ENCODE peak calls at places on chromosomes 13 and 19, in ten cellular contexts. X, I, U, T, C, L, F, A, J and G are unnamed samples.

GRCh38 chr13:20815469-20815868 is 41.7 kb upstream of the EEF1AKMT1 start:
- DNase-seq in X (no peak), I (no peak), U (no peak), T (no peak), C (no peak), L (peak), F (no peak), A (no peak), J (no peak), G (no peak)

GRCh38 chr19:1324792-1325567 is 39.3 kb downstream of the EFNA2 start:
- DNase-seq in X (peak), I (peak), U (no peak), T (no peak), C (peak), L (peak), F (no peak), A (no peak), J (no peak), G (no peak)

GRCh38 chr13:20825476-20825875 is 51.7 kb upstream of the EEF1AKMT1 start:
- DNase-seq in X (no peak), I (peak), U (no peak), T (no peak), C (peak), L (peak), F (peak), A (no peak), J (peak), G (no peak)

GRCh38 chr13:87656311-87656710 is 14.9 kb upstream of the SLITRK5 start:
- DNase-seq in X (no peak), I (no peak), U (no peak), T (no peak), C (no peak), L (no peak), F (no peak), A (no peak), J (no peak), G (no peak)

GRCh38 chr13:44141725-44142539 is 231.7 kb upstream of the SERP2 start:
- DNase-seq in X (peak), I (peak), U (peak), T (peak), C (peak), L (peak), F (peak), A (peak), J (peak), G (peak)

GRCh38 chr13:112727581-112727980 is 37.7 kb downstream of the ATP11A start:
- DNase-seq in X (no peak), I (no peak), U (no peak), T (no peak), C (no peak), L (no peak), F (no peak), A (no peak), J (no peak), G (no peak)

GRCh38 chr19:42074513-42075363 is 1.2 kb upstream of the ZNF574 start:
- DNase-seq in X (no peak), I (no peak), U (no peak), T (peak), C (no peak), L (no peak), F (no peak), A (no peak), J (peak), G (no peak)

GRCh38 chr19:38869836-38870607 is 8.1 kb downstream of the RINL start:
- DNase-seq in X (peak), I (peak), U (peak), T (peak), C (peak), L (peak), F (peak), A (no peak), J (peak), G (no peak)

GRCh38 chr13:47298506-47298905 is 401.7 kb upstream of the HTR2A start:
- DNase-seq in X (peak), I (peak), U (no peak), T (no peak), C (no peak), L (peak), F (no peak), A (no peak), J (no peak), G (no peak)

GRCh38 chr19:49858591-49858985 is 7.6 kb downstream of the PTOV1 start:
- DNase-seq in X (no peak), I (no peak), U (no peak), T (no peak), C (no peak), L (no peak), F (no peak), A (no peak), J (no peak), G (no peak)

GRCh38 chr13:110503979-110504499 is 57.5 kb downstream of the RAB20 start:
- DNase-seq in X (no peak), I (no peak), U (no peak), T (no peak), C (no peak), L (no peak), F (no peak), A (no peak), J (no peak), G (no peak)

GRCh38 chr19:7488736-7489353 is at the start of gene PEX11G:
- DNase-seq in X (peak), I (peak), U (peak), T (peak), C (peak), L (peak), F (peak), A (no peak), J (peak), G (peak)

GRCh38 chr19:57512845-57513244 is 13.1 kb downstream of the ZNF773 start:
- DNase-seq in X (no peak), I (peak), U (no peak), T (no peak), C (peak), L (peak), F (no peak), A (no peak), J (peak), G (peak)

GRCh38 chr19:21902596-21902995 is 66.6 kb upstream of the ZNF43 start:
- DNase-seq in X (no peak), I (no peak), U (no peak), T (no peak), C (no peak), L (no peak), F (no peak), A (no peak), J (no peak), G (no peak)

GRCh38 chr13:47396915-47397314 is 500.1 kb upstream of the HTR2A start:
- DNase-seq in X (no peak), I (no peak), U (no peak), T (no peak), C (no peak), L (no peak), F (no peak), A (no peak), J (no peak), G (no peak)

GRCh38 chr19:49802836-49803528 is 10.1 kb downstream of the FUZ start:
- DNase-seq in X (no peak), I (no peak), U (no peak), T (no peak), C (no peak), L (no peak), F (no peak), A (no peak), J (no peak), G (no peak)

GRCh38 chr13:59776924-59777690 is 386.6 kb downstream of the DIAPH3 start:
- DNase-seq in X (peak), I (peak), U (no peak), T (no peak), C (peak), L (peak), F (no peak), A (peak), J (no peak), G (no peak)

GRCh38 chr13:40095695-40096356 is 440.4 kb downstream of the COG6 start:
- DNase-seq in X (no peak), I (no peak), U (no peak), T (no peak), C (no peak), L (no peak), F (no peak), A (no peak), J (no peak), G (no peak)

GRCh38 chr19:49887653-49888477 is 8.8 kb downstream of the IL4I1 start:
- DNase-seq in X (no peak), I (no peak), U (no peak), T (no peak), C (no peak), L (no peak), F (no peak), A (no peak), J (no peak), G (no peak)

GRCh38 chr13:110129539-110130186 is 177.3 kb downstream of the COL4A1 start:
- DNase-seq in X (no peak), I (no peak), U (no peak), T (no peak), C (no peak), L (no peak), F (no peak), A (no peak), J (no peak), G (no peak)

GRCh38 chr13:29561918-29562317 is 33.6 kb downstream of the SLC7A1 start:
- DNase-seq in X (peak), I (peak), U (no peak), T (no peak), C (no peak), L (peak), F (no peak), A (no peak), J (no peak), G (no peak)

GRCh38 chr19:2207991-2208860 is 27.9 kb downstream of the PLEKHJ1 start:
- DNase-seq in X (peak), I (peak), U (no peak), T (peak), C (peak), L (peak), F (no peak), A (no peak), J (peak), G (peak)

GRCh38 chr13:18235756-18236527 is 945.7 kb downstream of the TUBA3C start:
- DNase-seq in X (no peak), I (no peak), U (no peak), T (no peak), C (no peak), L (no peak), F (no peak), A (no peak), J (no peak), G (no peak)

GRCh38 chr13:21637296-21637695 is 33.3 kb upstream of the MICU2 start:
- DNase-seq in X (peak), I (peak), U (no peak), T (no peak), C (no peak), L (peak), F (peak), A (no peak), J (no peak), G (no peak)

GRCh38 chr13:105655046-105655445 is 880.4 kb downstream of the EFNB2 start:
- DNase-seq in X (peak), I (peak), U (no peak), T (no peak), C (peak), L (peak), F (no peak), A (peak), J (no peak), G (no peak)

GRCh38 chr19:33191501-33191900 is 2.6 kb upstream of the LRP3 start:
- DNase-seq in X (no peak), I (no peak), U (no peak), T (no peak), C (no peak), L (no peak), F (no peak), A (no peak), J (no peak), G (no peak)

GRCh38 chr13:89627991-89628390 is 1719.5 kb upstream of the MIR17HG start:
- DNase-seq in X (no peak), I (no peak), U (no peak), T (no peak), C (no peak), L (no peak), F (no peak), A (no peak), J (no peak), G (no peak)

GRCh38 chr13:112892759-112893569 is 76.0 kb upstream of the MCF2L start:
- DNase-seq in X (no peak), I (no peak), U (peak), T (no peak), C (no peak), L (no peak), F (no peak), A (no peak), J (no peak), G (no peak)

GRCh38 chr19:33064117-33064777 is 441 bp downstream of the RHPN2 start:
- DNase-seq in X (no peak), I (no peak), U (peak), T (peak), C (no peak), L (no peak), F (peak), A (no peak), J (peak), G (no peak)

GRCh38 chr13:97621631-97622030 is 187.7 kb downstream of the RAP2A start:
- DNase-seq in X (no peak), I (no peak), U (no peak), T (no peak), C (no peak), L (no peak), F (no peak), A (no peak), J (no peak), G (no peak)

GRCh38 chr19:17616961-17617806 is 61.7 kb downstream of the COLGALT1 start:
- DNase-seq in X (peak), I (peak), U (no peak), T (no peak), C (no peak), L (peak), F (no peak), A (no peak), J (peak), G (no peak)

GRCh38 chr13:109569938-109570711 is 216.3 kb downstream of the IRS2 start:
- DNase-seq in X (no peak), I (no peak), U (no peak), T (peak), C (no peak), L (no peak), F (peak), A (no peak), J (no peak), G (no peak)

GRCh38 chr13:97274782-97275252 is 52.7 kb downstream of the MBNL2 start:
- DNase-seq in X (no peak), I (peak), U (no peak), T (no peak), C (peak), L (peak), F (no peak), A (no peak), J (no peak), G (no peak)

GRCh38 chr13:40812724-40813445 is 23.5 kb downstream of the SLC25A15 start:
- DNase-seq in X (peak), I (no peak), U (no peak), T (no peak), C (no peak), L (peak), F (no peak), A (no peak), J (no peak), G (no peak)

GRCh38 chr13:23888658-23889597 is at the start of gene MIPEP:
- DNase-seq in X (peak), I (peak), U (peak), T (peak), C (peak), L (peak), F (peak), A (peak), J (peak), G (peak)

GRCh38 chr13:23889598-23890224 is 511 bp upstream of the MIPEP start:
- DNase-seq in X (no peak), I (no peak), U (no peak), T (no peak), C (peak), L (no peak), F (no peak), A (no peak), J (peak), G (no peak)
- TF ChIP-seq CTCF in X (no peak), I (no peak), U (no peak), T (no peak), C (no peak), L (no peak), F (no peak), A (no peak), J (peak), G (peak)

DNA sequence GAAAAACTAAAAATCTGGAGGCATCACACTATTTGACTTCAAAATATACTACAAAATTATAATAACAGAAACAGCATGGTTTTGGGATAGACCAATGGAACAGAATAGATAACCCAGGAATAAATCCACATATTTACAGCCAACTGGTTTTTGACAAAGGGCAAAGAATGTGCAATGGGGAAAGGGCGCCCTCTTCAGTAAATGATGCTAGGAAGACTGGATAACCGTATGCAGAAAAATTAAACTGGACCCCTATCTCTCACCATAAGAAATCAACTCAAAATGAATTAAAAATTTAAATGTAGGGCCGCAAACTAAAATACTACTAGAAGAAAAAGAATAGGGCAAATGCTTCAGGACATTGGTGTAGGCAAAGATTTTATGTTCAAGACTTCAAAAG is 440.5 kb upstream of the SGCG start:
- DNase-seq in X (no peak), I (no peak), U (no peak), T (no peak), C (no peak), L (no peak), F (no peak), A (no peak), J (no peak), G (no peak)
- TF ChIP-seq CTCF in X (no peak), I (no peak), U (peak), T (no peak), C (no peak), L (no peak), F (peak), A (no peak), J (peak), G (no peak)

GRCh38 chr19:51075998-51076397 is 6.7 kb downstream of the KLK14 start:
- DNase-seq in X (no peak), I (no peak), U (no peak), T (no peak), C (no peak), L (no peak), F (no peak), A (no peak), J (no peak), G (no peak)
- TF ChIP-seq CTCF in X (no peak), I (no peak), U (no peak), T (no peak), C (no peak), L (no peak), F (no peak), A (no peak), J (no peak), G (no peak)

DNA sequence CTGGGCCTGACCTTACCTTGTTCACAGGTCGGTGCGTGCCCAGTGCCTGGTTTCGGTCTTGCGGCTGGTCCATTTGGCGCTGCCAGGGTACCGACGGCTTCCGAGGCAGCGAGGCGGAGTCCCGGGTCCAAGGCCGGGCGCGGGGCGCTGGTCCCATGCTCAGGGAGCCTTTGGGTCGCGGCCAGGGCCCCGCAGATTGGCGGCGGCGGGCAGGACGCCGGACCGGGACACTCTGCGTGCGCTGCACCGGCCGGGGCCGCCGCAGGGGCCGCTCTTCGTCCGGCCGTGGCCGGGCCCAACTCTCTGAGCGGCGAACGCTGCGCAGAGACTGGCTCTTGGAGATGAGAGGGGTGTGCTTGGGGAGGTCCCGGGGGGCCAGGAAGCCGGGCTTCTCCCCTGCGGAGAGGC is 3.3 kb upstream of the WIZ start:
- DNase-seq in X (no peak), I (no peak), U (no peak), T (no peak), C (no peak), L (no peak), F (no peak), A (no peak), J (no peak), G (no peak)
- TF ChIP-seq CTCF in X (peak), I (peak), U (peak), T (no peak), C (peak), L (peak), F (no peak), A (peak), J (no peak), G (peak)

GRCh38 chr19:52188822-52189744 is 769 bp upstream of the PPP2R1A start:
- DNase-seq in X (peak), I (no peak), U (peak), T (no peak), C (no peak), L (no peak), F (no peak), A (no peak), J (no peak), G (peak)
- TF ChIP-seq CTCF in X (no peak), I (no peak), U (peak), T (no peak), C (no peak), L (no peak), F (no peak), A (no peak), J (no peak), G (peak)

GRCh38 chr13:101205408-101205807 is 210.9 kb downstream of the NALCN start:
- DNase-seq in X (no peak), I (no peak), U (no peak), T (no peak), C (no peak), L (no peak), F (no peak), A (no peak), J (no peak), G (no peak)

GRCh38 chr13:101209206-101209893 is 207.0 kb downstream of the NALCN start:
- DNase-seq in X (no peak), I (no peak), U (no peak), T (no peak), C (no peak), L (no peak), F (no peak), A (no peak), J (no peak), G (no peak)

GRCh38 chr13:101210774-101211173 is 205.5 kb downstream of the NALCN start:
- DNase-seq in X (no peak), I (no peak), U (no peak), T (no peak), C (no peak), L (no peak), F (no peak), A (no peak), J (no peak), G (no peak)

GRCh38 chr13:101217086-101217485 is 199.2 kb downstream of the NALCN start:
- DNase-seq in X (no peak), I (no peak), U (no peak), T (no peak), C (no peak), L (no peak), F (no peak), A (no peak), J (no peak), G (no peak)

DNA sequence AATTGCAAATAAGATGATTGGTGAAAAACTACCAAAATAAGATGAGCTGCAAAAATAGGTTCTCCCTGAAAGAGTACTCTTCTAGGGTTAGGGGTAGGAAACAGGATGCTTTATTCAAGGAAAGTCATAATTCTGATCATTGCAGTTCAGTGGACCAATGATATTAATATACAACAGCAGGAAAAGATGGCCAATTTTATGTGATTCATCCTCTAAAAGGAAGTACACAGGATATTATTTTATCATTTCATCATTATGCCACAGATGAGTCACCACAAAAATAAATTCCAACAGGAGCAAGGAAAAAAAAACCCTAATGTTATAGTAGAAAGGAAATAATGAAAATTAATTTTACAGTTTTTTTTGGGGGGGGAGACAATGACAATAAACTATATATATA is 205.0 kb downstream of the NALCN start:
- DNase-seq in X (no peak), I (peak), U (no peak), T (no peak), C (peak), L (peak), F (no peak), A (no peak), J (no peak), G (no peak)
- TF ChIP-seq CTCF in X (no peak), I (no peak), U (no peak), T (no peak), C (no peak), L (no peak), F (no peak), A (no peak), J (no peak), G (no peak)

DNA sequence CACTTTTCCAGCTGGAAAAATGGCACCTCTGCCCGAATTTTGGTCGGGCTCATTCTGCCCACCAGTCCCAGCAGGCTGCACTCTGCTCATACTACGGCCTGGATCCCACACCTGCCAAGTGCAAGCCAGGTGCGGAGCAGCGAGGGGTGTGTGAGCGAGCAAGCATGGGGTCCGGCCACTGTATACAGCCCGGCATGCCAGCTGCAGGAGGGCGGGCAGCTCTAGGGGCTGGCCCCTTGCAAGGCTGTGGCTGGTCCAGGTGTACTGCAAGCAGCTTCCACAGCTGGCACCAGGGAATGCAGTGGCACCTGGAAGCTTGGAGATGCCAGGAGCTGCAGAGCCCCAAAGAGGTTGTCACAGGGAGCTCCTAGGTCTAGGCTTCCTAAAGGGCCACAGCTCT is 2.7 kb upstream of the INTS6 start:
- DNase-seq in X (no peak), I (no peak), U (no peak), T (no peak), C (no peak), L (no peak), F (no peak), A (no peak), J (no peak), G (no peak)
- TF ChIP-seq CTCF in X (no peak), I (no peak), U (no peak), T (no peak), C (no peak), L (no peak), F (no peak), A (no peak), J (no peak), G (no peak)